ENCODE peak calls at places on chromosomes 4 and X, in seven cellular contexts. E, P, A, O, M, D and Y are unnamed samples.

GRCh38 chrX:1052021-1052420 is 160.4 kb downstream of the CRLF2 start:
- ATAC-seq in E (no peak), P (no peak), A (no peak), O (no peak), M (no peak), D (no peak), Y (no peak)

GRCh38 chr4:77001907-77002306 is 52.4 kb downstream of the SEPTIN11 start:
- ATAC-seq in E (peak), P (peak), A (no peak), O (no peak), M (no peak), D (peak), Y (peak)

GRCh38 chr4:2007804-2008670 is 737 bp downstream of the NELFA start:
- ATAC-seq in E (no peak), P (no peak), A (no peak), O (no peak), M (peak), D (no peak), Y (no peak)

GRCh38 chrX:2654436-2655340 is 36.4 kb upstream of the CD99 start:
- ATAC-seq in E (no peak), P (no peak), A (peak), O (no peak), M (peak), D (no peak), Y (no peak)

GRCh38 chr4:6162885-6163284 is 37.5 kb downstream of the JAKMIP1 start:
- ATAC-seq in E (no peak), P (no peak), A (no peak), O (no peak), M (no peak), D (no peak), Y (no peak)

GRCh38 chr4:123352240-123352945 is 44.2 kb upstream of the SPRY1 start:
- ATAC-seq in E (no peak), P (peak), A (no peak), O (no peak), M (no peak), D (peak), Y (no peak)

GRCh38 chr4:16686195-16686594 is 212.2 kb downstream of the LDB2 start:
- ATAC-seq in E (no peak), P (peak), A (no peak), O (no peak), M (no peak), D (no peak), Y (peak)

GRCh38 chr4:102598759-102599379 is 97.7 kb downstream of the NFKB1 start:
- ATAC-seq in E (no peak), P (peak), A (no peak), O (no peak), M (no peak), D (no peak), Y (no peak)

GRCh38 chr4:102732678-102733445 is 27.9 kb downstream of the MANBA start:
- ATAC-seq in E (no peak), P (peak), A (no peak), O (no peak), M (no peak), D (no peak), Y (no peak)

GRCh38 chr4:153528705-153529493 is 62.7 kb downstream of the TMEM131L start:
- ATAC-seq in E (no peak), P (no peak), A (no peak), O (no peak), M (no peak), D (no peak), Y (no peak)

GRCh38 chr4:2127609-2128300 is 68.6 kb downstream of the NAT8L start:
- ATAC-seq in E (no peak), P (no peak), A (no peak), O (no peak), M (no peak), D (no peak), Y (no peak)

GRCh38 chrX:97189668-97190067 is 306.0 kb downstream of the RPA4 start:
- ATAC-seq in E (no peak), P (no peak), A (no peak), O (no peak), M (no peak), D (no peak), Y (no peak)

GRCh38 chr4:25320374-25321172 is 8.0 kb downstream of the ZCCHC4 start:
- ATAC-seq in E (no peak), P (no peak), A (no peak), O (peak), M (peak), D (no peak), Y (no peak)

GRCh38 chr4:176755624-176756023 is 37.1 kb downstream of the VEGFC start:
- ATAC-seq in E (no peak), P (no peak), A (no peak), O (no peak), M (no peak), D (no peak), Y (no peak)

GRCh38 chr4:73718375-73719373 is 21.7 kb upstream of the CXCL8 start:
- ATAC-seq in E (no peak), P (no peak), A (no peak), O (no peak), M (no peak), D (no peak), Y (no peak)

GRCh38 chr4:184313058-184313709 is 95.5 kb upstream of the ENPP6 start:
- ATAC-seq in E (no peak), P (no peak), A (no peak), O (no peak), M (no peak), D (no peak), Y (no peak)

GRCh38 chr4:64341711-64342110 is 67.5 kb downstream of the TECRL start:
- ATAC-seq in E (no peak), P (peak), A (no peak), O (no peak), M (no peak), D (peak), Y (no peak)

GRCh38 chrX:22373094-22373493 is 100.4 kb downstream of the CBLL2 start:
- ATAC-seq in E (no peak), P (no peak), A (no peak), O (no peak), M (no peak), D (no peak), Y (no peak)

GRCh38 chr4:94271248-94271647 is 63.6 kb downstream of the SMARCAD1 start:
- ATAC-seq in E (no peak), P (no peak), A (no peak), O (no peak), M (no peak), D (no peak), Y (no peak)

GRCh38 chr4:77309496-77309895 is 152.5 kb downstream of the CCNG2 start:
- ATAC-seq in E (no peak), P (no peak), A (no peak), O (no peak), M (no peak), D (no peak), Y (no peak)

GRCh38 chr4:121799208-121799823 is 1.8 kb upstream of the EXOSC9 start:
- ATAC-seq in E (no peak), P (no peak), A (peak), O (no peak), M (no peak), D (no peak), Y (no peak)

GRCh38 chr4:75653845-75654503 is 19.2 kb downstream of the G3BP2 start:
- ATAC-seq in E (no peak), P (peak), A (peak), O (peak), M (peak), D (no peak), Y (no peak)

GRCh38 chr4:52057196-52057595 is 6.1 kb downstream of the SPATA18 start:
- ATAC-seq in E (no peak), P (no peak), A (no peak), O (no peak), M (no peak), D (no peak), Y (no peak)

GRCh38 chr4:124757121-124757520 is 44.6 kb upstream of the ANKRD50 start:
- ATAC-seq in E (no peak), P (no peak), A (no peak), O (no peak), M (no peak), D (no peak), Y (no peak)

GRCh38 chr4:13633671-13634070 is 6.1 kb upstream of the BOD1L1 start:
- ATAC-seq in E (no peak), P (no peak), A (no peak), O (no peak), M (no peak), D (no peak), Y (no peak)

GRCh38 chrX:57930051-57930450 is 19.8 kb upstream of the ZXDA start:
- ATAC-seq in E (no peak), P (no peak), A (no peak), O (no peak), M (no peak), D (no peak), Y (no peak)

GRCh38 chr4:82811838-82812672 is 13.5 kb upstream of the SCD5 start:
- ATAC-seq in E (peak), P (no peak), A (peak), O (no peak), M (no peak), D (no peak), Y (no peak)

GRCh38 chrX:73401591-73402266 is 45.1 kb upstream of the CDX4 start:
- ATAC-seq in E (no peak), P (no peak), A (no peak), O (no peak), M (no peak), D (no peak), Y (no peak)

GRCh38 chr4:53004497-53005148 is 142.5 kb downstream of the RASL11B start:
- ATAC-seq in E (no peak), P (no peak), A (no peak), O (no peak), M (no peak), D (no peak), Y (no peak)

GRCh38 chr4:38069271-38069760 is 109.1 kb downstream of the PTTG2 start:
- ATAC-seq in E (peak), P (peak), A (no peak), O (peak), M (peak), D (no peak), Y (no peak)

GRCh38 chr4:127309360-127310095 is 323.2 kb upstream of the INTU start:
- ATAC-seq in E (no peak), P (no peak), A (no peak), O (peak), M (no peak), D (peak), Y (peak)

GRCh38 chr4:127307996-127308395 is 324.8 kb upstream of the INTU start:
- ATAC-seq in E (no peak), P (no peak), A (no peak), O (no peak), M (no peak), D (no peak), Y (no peak)

GRCh38 chr4:127313767-127314166 is 319.0 kb upstream of the INTU start:
- ATAC-seq in E (no peak), P (no peak), A (no peak), O (no peak), M (no peak), D (no peak), Y (no peak)

GRCh38 chr4:127311371-127311770 is 321.4 kb upstream of the INTU start:
- ATAC-seq in E (no peak), P (no peak), A (no peak), O (no peak), M (no peak), D (no peak), Y (no peak)

GRCh38 chr4:127311924-127312323 is 320.8 kb upstream of the INTU start:
- ATAC-seq in E (no peak), P (no peak), A (no peak), O (no peak), M (no peak), D (no peak), Y (no peak)
- TF ChIP-seq POLR2A in E (no peak), P (no peak), A (no peak), O (no peak), M (no peak), D (no peak), Y (no peak)

GRCh38 chr4:168558587-168558986 is 61.7 kb downstream of the PALLD start:
- ATAC-seq in E (no peak), P (no peak), A (no peak), O (peak), M (peak), D (no peak), Y (peak)
- H3K27ac ChIP-seq in E (no peak), P (no peak), A (no peak), O (peak), M (peak), D (no peak), Y (no peak)

GRCh38 chr4:154583677-154584076 is 6.9 kb downstream of the FGA start:
- ATAC-seq in E (no peak), P (no peak), A (no peak), O (no peak), M (no peak), D (no peak), Y (no peak)

GRCh38 chr4:154584259-154584658 is 6.3 kb downstream of the FGA start:
- ATAC-seq in E (no peak), P (no peak), A (peak), O (no peak), M (peak), D (no peak), Y (no peak)

GRCh38 chr4:154583230-154583629 is 7.3 kb downstream of the FGA start:
- ATAC-seq in E (no peak), P (no peak), A (no peak), O (no peak), M (no peak), D (no peak), Y (no peak)

GRCh38 chr4:154585369-154586018 is 5.0 kb downstream of the FGA start:
- ATAC-seq in E (no peak), P (no peak), A (no peak), O (no peak), M (no peak), D (no peak), Y (no peak)

GRCh38 chr4:154582723-154583122 is 7.8 kb downstream of the FGA start:
- ATAC-seq in E (no peak), P (no peak), A (no peak), O (no peak), M (no peak), D (no peak), Y (no peak)
- TF ChIP-seq POLR2A in E (no peak), P (no peak), A (no peak), O (no peak), M (no peak), D (no peak), Y (no peak)

GRCh38 chr4:148926861-148927260 is 484.6 kb upstream of the NR3C2 start:
- ATAC-seq in E (no peak), P (peak), A (no peak), O (no peak), M (no peak), D (no peak), Y (no peak)
- H3K27ac ChIP-seq in E (no peak), P (no peak), A (no peak), O (no peak), M (no peak), D (no peak), Y (no peak)

GRCh38 chr4:98928131-98928504 is 815 bp downstream of the EIF4E start:
- ATAC-seq in E (peak), P (peak), A (peak), O (peak), M (peak), D (peak), Y (peak)
- TF ChIP-seq POLR2A in E (no peak), P (no peak), A (peak), O (peak), M (peak), D (no peak), Y (no peak)

GRCh38 chrX:136039485-136039884 is 54.2 kb downstream of the SLC9A6 start:
- ATAC-seq in E (no peak), P (no peak), A (no peak), O (no peak), M (no peak), D (no peak), Y (no peak)
- H3K27ac ChIP-seq in E (no peak), P (no peak), A (no peak), O (no peak), M (no peak), D (no peak), Y (no peak)